ENCODE peak calls at places on chromosomes 7 and 10, in seven cellular contexts. N, C, T, F, L, S and J are unnamed samples.

GRCh38 chr10:21989453-21990154 is 13.9 kb downstream of the DNAJC1 start:
- DNase-seq in C (peak), N (no peak), F (peak), T (peak), S (peak), L (peak), J (peak)

GRCh38 chr10:12937527-12937926 is 64.0 kb downstream of the CCDC3 start:
- DNase-seq in S (no peak), F (no peak), T (no peak), C (no peak), L (no peak), N (no peak), J (no peak)

GRCh38 chr10:17238445-17239275 is 10.6 kb downstream of the VIM start:
- DNase-seq in S (no peak), N (no peak), L (peak), C (no peak), T (no peak), F (no peak), J (no peak)

GRCh38 chr7:76020031-76020714 is 25.8 kb upstream of the TMEM120A start:
- DNase-seq in S (peak), F (peak), N (peak), L (peak), C (peak), T (peak), J (peak)

GRCh38 chr10:88033793-88034192 is 170.4 kb downstream of the PTEN start:
- DNase-seq in L (no peak), S (no peak), C (no peak), T (peak), N (no peak), F (no peak), J (peak)

GRCh38 chr10:98269435-98269912 is 1.5 kb upstream of the LOXL4 start:
- DNase-seq in C (no peak), N (no peak), F (peak), L (peak), T (peak), S (no peak), J (peak)

GRCh38 chr10:77925795-77926565 is 575 bp downstream of the DLG5 start:
- DNase-seq in F (peak), S (peak), L (no peak), C (no peak), T (peak), N (peak), J (peak)

GRCh38 chr7:25597881-25598456 is 369.7 kb upstream of the NPVF start:
- DNase-seq in C (no peak), T (no peak), N (no peak), S (no peak), L (no peak), F (no peak), J (no peak)

GRCh38 chr10:24215193-24215592 is 6.3 kb downstream of the KIAA1217 start:
- DNase-seq in N (no peak), C (no peak), F (peak), L (no peak), S (no peak), T (no peak), J (no peak)

GRCh38 chr10:122126763-122127659 is 138.0 kb downstream of the TACC2 start:
- DNase-seq in N (no peak), F (no peak), L (peak), C (no peak), T (peak), S (no peak), J (peak)

GRCh38 chr10:21173433-21173963 is 276.4 kb upstream of the NEBL start:
- DNase-seq in T (peak), L (no peak), S (no peak), C (no peak), N (peak), F (peak), J (peak)

GRCh38 chr10:82160291-82160690 is 285.3 kb downstream of the NRG3 start:
- DNase-seq in N (no peak), S (no peak), T (no peak), F (no peak), C (no peak), L (no peak), J (no peak)

GRCh38 chr7:140314571-140315480 is 83.5 kb downstream of the SLC37A3 start:
- DNase-seq in F (no peak), C (no peak), T (no peak), S (no peak), N (no peak), L (no peak), J (no peak)

GRCh38 chr7:106772655-106773108 is 92.4 kb upstream of the PIK3CG start:
- DNase-seq in C (no peak), T (no peak), L (peak), F (no peak), N (no peak), S (no peak), J (no peak)

GRCh38 chr7:130356121-130356759 is 11.6 kb downstream of the CPA5 start:
- DNase-seq in C (no peak), S (no peak), N (no peak), L (peak), T (peak), F (no peak), J (peak)

GRCh38 chr7:25619963-25620799 is 391.9 kb upstream of the NPVF start:
- DNase-seq in S (peak), C (peak), N (no peak), L (no peak), F (no peak), T (no peak), J (no peak)

GRCh38 chr7:151115836-151116418 is 29.7 kb downstream of the AGAP3 start:
- DNase-seq in T (peak), L (no peak), S (no peak), C (no peak), N (peak), F (peak), J (no peak)

GRCh38 chr7:143237363-143237762 is 15.5 kb downstream of the TAS2R40 start:
- DNase-seq in T (no peak), C (no peak), N (no peak), L (no peak), F (no peak), S (no peak), J (no peak)
- H3K4me3 ChIP-seq in T (no peak), C (no peak), N (no peak), L (no peak), F (no peak), S (no peak), J (no peak)

DNA sequence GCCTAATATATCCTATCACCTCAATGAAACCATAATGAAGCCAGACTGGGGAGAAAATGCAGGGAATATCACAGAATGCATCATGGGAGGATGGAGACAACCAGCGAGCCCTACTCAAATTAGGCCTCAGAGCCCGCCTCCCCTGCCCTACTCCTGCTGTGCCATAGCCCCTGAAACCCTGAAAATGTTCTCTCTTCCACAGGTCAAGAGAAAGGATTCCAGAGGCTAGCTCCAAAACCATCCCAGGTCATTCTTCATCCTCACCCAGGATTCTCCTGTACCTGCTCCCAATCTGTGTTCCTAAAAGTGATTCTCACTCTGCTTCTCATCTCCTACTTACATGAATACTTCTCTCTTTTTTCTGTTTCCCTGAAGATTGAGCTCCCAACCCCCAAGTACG is 31.5 kb downstream of the PRSS2 start:
- DNase-seq in S (no peak), L (no peak), F (no peak), T (no peak), N (no peak), C (no peak), J (no peak)
- H3K4me3 ChIP-seq in S (peak), L (no peak), F (no peak), T (no peak), N (no peak), C (no peak), J (no peak)

GRCh38 chr7:122310119-122311021 is 5.8 kb upstream of the FEZF1 start:
- DNase-seq in T (peak), C (no peak), L (no peak), S (no peak), F (no peak), N (peak), J (peak)
- H3K4me3 ChIP-seq in T (peak), C (no peak), L (peak), S (no peak), F (peak), N (peak), J (peak)

GRCh38 chr10:85917601-85918000 is 449.0 kb downstream of the GRID1 start:
- DNase-seq in C (no peak), L (no peak), T (no peak), S (no peak), N (no peak), F (no peak), J (no peak)
- H3K4me3 ChIP-seq in C (no peak), L (no peak), T (no peak), S (no peak), N (no peak), F (no peak), J (no peak)

DNA sequence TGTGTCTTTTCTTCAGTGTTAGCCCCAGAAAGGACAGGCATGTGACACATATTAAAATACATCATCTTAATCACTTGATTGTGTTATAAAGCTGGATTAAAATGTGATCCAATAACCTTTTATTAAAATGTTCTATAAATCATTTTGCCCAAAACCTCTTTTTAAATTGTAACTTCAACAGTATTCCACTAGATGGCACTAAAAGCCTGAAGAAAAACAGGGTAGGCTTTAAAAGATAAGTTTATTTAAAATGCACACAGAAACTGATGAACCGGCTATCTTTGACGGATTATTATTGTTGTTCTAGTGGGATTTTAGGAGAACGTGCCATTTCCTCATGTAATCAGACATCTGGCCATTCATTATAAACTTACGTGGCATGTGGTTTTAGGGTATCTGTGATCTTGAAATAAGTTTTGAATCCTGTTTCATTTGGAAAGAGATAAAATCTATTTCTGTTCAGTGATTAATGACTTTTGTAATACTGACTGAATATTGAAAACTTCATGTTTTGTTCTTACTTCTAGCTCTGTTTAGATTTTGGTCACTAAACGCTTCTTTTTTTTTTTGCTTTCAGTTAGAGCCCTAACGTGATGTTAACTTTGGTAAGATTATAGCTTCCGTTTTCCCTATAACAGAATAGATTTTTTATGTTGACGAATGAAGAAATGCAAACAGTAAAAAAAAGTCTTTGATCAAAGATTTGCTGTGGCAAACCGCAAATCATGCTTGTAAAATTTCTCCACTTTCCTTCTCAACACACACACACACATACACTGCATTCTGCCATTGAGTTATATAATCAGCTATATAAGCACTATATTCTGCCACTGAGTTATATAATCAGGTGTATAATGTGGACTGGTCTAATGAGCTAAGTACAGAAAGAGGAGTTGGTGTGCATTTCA is 13.6 kb downstream of the VPS50 start:
- DNase-seq in N (no peak), F (no peak), S (peak), C (peak), T (peak), L (peak), J (peak)
- H3K4me3 ChIP-seq in N (no peak), F (no peak), S (peak), C (peak), T (no peak), L (no peak), J (no peak)

GRCh38 chr7:123725586-123726171 is 23.1 kb downstream of the WASL start:
- DNase-seq in F (no peak), C (no peak), N (no peak), S (no peak), T (no peak), L (no peak), J (peak)
- H3K4me3 ChIP-seq in F (no peak), C (no peak), N (no peak), S (peak), T (no peak), L (no peak), J (no peak)

GRCh38 chr10:101120884-101121660 is 10.0 kb upstream of the TLX1 start:
- DNase-seq in S (peak), T (peak), C (no peak), N (no peak), L (no peak), F (peak), J (no peak)

GRCh38 chr10:101121661-101122045 is 9.4 kb upstream of the TLX1 start:
- DNase-seq in T (peak), C (no peak), L (no peak), S (no peak), N (no peak), F (no peak), J (no peak)

GRCh38 chr10:101122270-101123084 is 8.6 kb upstream of the TLX1 start:
- DNase-seq in F (no peak), T (no peak), S (no peak), C (no peak), N (no peak), L (no peak), J (no peak)

GRCh38 chr10:101118031-101118430 is 13.1 kb upstream of the TLX1 start:
- DNase-seq in S (no peak), L (no peak), N (no peak), C (no peak), F (no peak), T (no peak), J (no peak)

GRCh38 chr10:101120520-101120883 is 10.6 kb upstream of the TLX1 start:
- DNase-seq in L (no peak), S (no peak), F (no peak), C (no peak), N (no peak), T (no peak), J (no peak)
- H3K4me3 ChIP-seq in L (no peak), S (peak), F (peak), C (no peak), N (peak), T (no peak), J (no peak)

DNA sequence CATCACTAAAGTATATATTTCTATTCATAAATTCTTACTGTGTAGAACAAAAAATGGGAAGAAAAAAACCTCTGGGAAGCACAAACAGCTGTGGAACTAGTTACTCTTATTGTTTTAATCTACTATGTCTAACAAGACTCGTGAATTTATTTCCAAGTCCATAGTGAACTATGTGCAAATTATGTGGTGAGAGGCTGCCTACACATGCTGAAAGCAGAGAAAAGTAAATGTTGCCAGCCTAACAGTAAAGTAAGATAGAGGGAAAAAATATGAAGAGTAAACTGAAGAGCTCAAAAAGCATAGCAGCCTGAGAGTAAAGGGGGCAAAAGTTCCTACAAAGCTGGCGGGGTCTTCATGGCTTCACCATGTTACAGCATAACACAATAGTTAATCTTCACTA is 3.0 kb downstream of the GDI2 start:
- DNase-seq in S (no peak), F (no peak), C (peak), N (no peak), T (no peak), L (no peak), J (no peak)
- H3K4me3 ChIP-seq in S (peak), F (no peak), C (peak), N (peak), T (no peak), L (no peak), J (peak)